ENCODE peak calls at places on chromosomes 4 and X, in ten cellular contexts. A, Q, I, S, F, T, C, P, X and V are unnamed samples.

GRCh38 chr4:58042176-58042575 is 932.0 kb upstream of the IGFBP7 start:
- DNase-seq in Q (no peak), I (no peak), X (no peak), P (no peak), A (no peak), T (no peak), S (no peak), F (no peak), C (no peak), V (no peak)

GRCh38 chr4:6017030-6017429 is 1.2 kb downstream of the C4orf50 start:
- DNase-seq in X (no peak), S (no peak), A (no peak), Q (no peak), T (no peak), P (no peak), C (no peak), F (no peak), I (no peak), V (peak; percentile 64)

GRCh38 chrX:69021095-69021494 is 144.2 kb downstream of the PJA1 start:
- DNase-seq in C (no peak), Q (no peak), I (no peak), F (no peak), P (no peak), A (no peak), S (no peak), T (no peak), X (no peak), V (no peak)

GRCh38 chr4:38577482-38577881 is 86.5 kb upstream of the KLF3 start:
- DNase-seq in I (no peak), S (no peak), P (no peak), T (no peak), X (no peak), C (no peak), A (no peak), F (no peak), Q (no peak), V (no peak)

GRCh38 chrX:149021164-149021563 is 483.9 kb downstream of the IDS start:
- DNase-seq in T (peak; percentile 4), X (no peak), P (no peak), I (no peak), S (no peak), Q (no peak), A (no peak), F (no peak), C (no peak), V (no peak)

GRCh38 chr4:168514249-168514852 is 17.5 kb downstream of the PALLD start:
- DNase-seq in A (peak; percentile 54), F (no peak), P (no peak), I (peak; percentile 7), S (no peak), Q (peak; percentile 34), X (no peak), T (no peak), C (no peak), V (no peak)

GRCh38 chr4:175946472-175947116 is 119.0 kb upstream of the WDR17 start:
- DNase-seq in C (no peak), Q (no peak), P (no peak), F (no peak), I (no peak), X (no peak), A (no peak), S (peak; percentile 1), T (no peak), V (no peak)

GRCh38 chrX:124098089-124098488 is 136.6 kb downstream of the STAG2 start:
- DNase-seq in C (no peak), S (peak; percentile 6), A (peak; percentile 27), F (no peak), Q (peak; percentile 19), T (no peak), I (peak; percentile 4), X (no peak), P (peak; percentile 2), V (no peak)

GRCh38 chr4:73836373-73837269 is at the start of gene CXCL6:
- DNase-seq in I (no peak), A (no peak), T (no peak), Q (no peak), F (no peak), P (no peak), S (no peak), X (peak; percentile 67), C (peak; percentile 56), V (peak; percentile 83)

GRCh38 chr4:11702886-11703555 is 274.3 kb upstream of the HS3ST1 start:
- DNase-seq in S (no peak), Q (no peak), F (no peak), P (no peak), A (no peak), C (no peak), X (no peak), I (no peak), T (no peak), V (no peak)

GRCh38 chr4:102687373-102687981 is 73.3 kb downstream of the MANBA start:
- DNase-seq in A (no peak), P (no peak), T (peak; percentile 20), S (no peak), I (no peak), C (no peak), F (no peak), Q (peak; percentile 27), X (no peak), V (no peak)

GRCh38 chrX:81337805-81338204 is 135.9 kb downstream of the SH3BGRL start:
- DNase-seq in F (no peak), I (no peak), T (no peak), Q (no peak), S (no peak), P (no peak), C (no peak), X (no peak), A (no peak), V (no peak)